ENCODE peak calls at places on chromosomes 6 and 20, in four cellular contexts. T is heart left ventricle, D is spleen, Y is A673. Z is an unnamed sample.

GRCh38 chr6:34595332-34596090 is 39.4 kb upstream of the SPDEF start:
- DNase-seq in T (no peak), D (no peak), Y (no peak), Z (no peak)

GRCh38 chr20:12790856-12791255 is 217.9 kb upstream of the SPTLC3 start:
- DNase-seq in T (no peak), D (no peak), Y (no peak), Z (no peak)

GRCh38 chr20:37749620-37750403 is 56.0 kb downstream of the CTNNBL1 start:
- DNase-seq in Y (no peak), D (no peak), T (no peak), Z (no peak)

GRCh38 chr20:13221673-13222318 is 722 bp downstream of the ISM1 start:
- DNase-seq in Y (peak; percentile 77), D (peak; percentile 79), T (peak; percentile 65), Z (peak; percentile 80)

GRCh38 chr20:52974155-52974554 is 2.0 kb downstream of the TSHZ2 start:
- DNase-seq in T (no peak), Y (no peak), D (no peak), Z (no peak)

GRCh38 chr6:45619994-45620471 is 242.3 kb upstream of the SUPT3H start:
- DNase-seq in T (no peak), D (no peak), Y (no peak), Z (no peak)

GRCh38 chr20:4040283-4041179 is 25.2 kb upstream of the RNF24 start:
- DNase-seq in T (no peak), Y (no peak), D (no peak), Z (no peak)

GRCh38 chr6:112357801-112358200 is 10.7 kb downstream of the RFPL4B start:
- DNase-seq in T (no peak), Y (peak; percentile 19), D (no peak), Z (no peak)

GRCh38 chr6:133983099-133983939 is 30.3 kb downstream of the TBPL1 start:
- DNase-seq in T (peak; percentile 70), Y (peak; percentile 41), D (no peak), Z (peak; percentile 82)

GRCh38 chr20:57594092-57594911 is 25.9 kb downstream of the ZBP1 start:
- DNase-seq in Y (peak; percentile 37), D (peak; percentile 88), T (no peak), Z (peak; percentile 80)

GRCh38 chr6:37668251-37668650 is 29.4 kb downstream of the MDGA1 start:
- DNase-seq in D (no peak), Y (no peak), T (no peak), Z (no peak)

GRCh38 chr20:2709205-2709981 is 16.8 kb downstream of the EBF4 start:
- DNase-seq in Y (no peak), D (no peak), T (no peak), Z (no peak)

GRCh38 chr20:2708073-2708415 is 15.5 kb downstream of the EBF4 start:
- DNase-seq in Y (no peak), D (no peak), T (no peak), Z (no peak)

GRCh38 chr20:2707353-2708072 is 14.9 kb downstream of the EBF4 start:
- DNase-seq in Y (no peak), T (no peak), D (no peak), Z (no peak)

GRCh38 chr20:2708665-2709064 is 16.1 kb downstream of the EBF4 start:
- DNase-seq in D (no peak), Y (no peak), T (no peak), Z (no peak)

DNA sequence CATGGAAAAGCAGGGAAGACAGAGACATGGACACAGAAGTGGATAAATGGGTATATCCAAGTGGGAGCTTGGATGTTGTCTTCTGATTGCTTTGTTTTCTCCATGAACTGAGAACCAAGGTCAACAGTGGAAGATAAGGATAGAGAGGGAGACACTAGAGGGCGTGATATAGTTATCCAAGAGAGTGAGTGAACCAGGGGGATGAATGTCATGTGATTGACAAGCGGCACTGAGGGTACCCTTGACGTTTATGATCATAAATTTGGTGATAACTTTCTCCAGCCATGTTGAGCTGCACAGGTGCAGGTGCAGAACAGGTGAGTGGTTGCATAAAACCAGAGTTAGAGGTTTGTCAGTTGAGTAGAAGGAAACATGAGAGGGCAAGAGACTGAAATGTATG is 20.7 kb downstream of the EBF4 start:
- DNase-seq in T (no peak), D (no peak), Y (peak; percentile 38), Z (no peak)
- TF ChIP-seq CTCF in T (no peak), D (peak; percentile 23), Y (peak; percentile 59), Z (peak; percentile 21)

GRCh38 chr20:47350181-47350550 is 6.3 kb downstream of the ZMYND8 start:
- DNase-seq in T (no peak), Y (no peak), D (no peak), Z (no peak)
- H3K4me1 ChIP-seq in T (peaks cover 42% of the 10 kb centered on the region), Y (peaks cover 61% of the 10 kb centered on the region), D (peaks cover 76% of the 10 kb centered on the region), Z (peaks cover 79% of the 10 kb centered on the region)

DNA sequence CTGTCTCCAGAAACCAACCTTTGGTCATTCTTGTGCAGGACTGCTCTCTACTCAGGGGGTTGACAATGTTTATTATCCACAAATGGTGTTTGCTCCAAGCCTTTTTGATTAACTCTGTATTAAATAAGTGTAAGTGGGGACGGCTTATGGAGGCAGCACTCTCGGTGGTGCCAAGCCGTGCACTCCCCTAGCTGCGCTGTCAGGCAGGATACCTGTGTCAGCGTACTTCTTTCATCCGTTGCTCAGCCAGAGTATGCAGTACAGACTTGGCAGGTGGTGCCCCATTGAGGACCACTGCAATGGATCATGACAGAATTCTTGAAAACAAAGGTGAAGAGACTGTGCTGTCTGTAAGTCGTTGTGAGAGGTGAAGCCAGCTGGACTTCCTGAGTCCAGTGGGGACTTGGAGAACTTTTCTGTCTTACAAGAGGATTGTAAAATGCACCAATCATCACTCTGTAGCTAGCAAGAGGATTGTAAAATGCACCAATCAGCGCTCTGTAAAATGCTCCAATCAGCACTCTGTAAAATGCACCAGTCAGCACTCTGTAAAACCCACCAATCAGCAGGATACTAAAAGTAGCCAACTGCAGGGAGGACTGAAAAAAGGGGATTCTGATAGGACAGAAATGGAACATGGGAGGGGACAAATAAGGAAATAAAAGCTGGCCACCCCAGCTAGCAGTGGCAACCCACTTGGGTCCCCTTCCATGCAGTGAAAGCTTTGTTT is 480.0 kb downstream of the MEI4 start:
- DNase-seq in T (no peak), Y (no peak), D (no peak), Z (no peak)
- H3K9me3 ChIP-seq in T (peaks cover 10% of the 10 kb centered on the region), Y (peaks cover 13% of the 10 kb centered on the region), D (no peaks in the 10 kb centered on the region), Z (no peaks in the 10 kb centered on the region)

DNA sequence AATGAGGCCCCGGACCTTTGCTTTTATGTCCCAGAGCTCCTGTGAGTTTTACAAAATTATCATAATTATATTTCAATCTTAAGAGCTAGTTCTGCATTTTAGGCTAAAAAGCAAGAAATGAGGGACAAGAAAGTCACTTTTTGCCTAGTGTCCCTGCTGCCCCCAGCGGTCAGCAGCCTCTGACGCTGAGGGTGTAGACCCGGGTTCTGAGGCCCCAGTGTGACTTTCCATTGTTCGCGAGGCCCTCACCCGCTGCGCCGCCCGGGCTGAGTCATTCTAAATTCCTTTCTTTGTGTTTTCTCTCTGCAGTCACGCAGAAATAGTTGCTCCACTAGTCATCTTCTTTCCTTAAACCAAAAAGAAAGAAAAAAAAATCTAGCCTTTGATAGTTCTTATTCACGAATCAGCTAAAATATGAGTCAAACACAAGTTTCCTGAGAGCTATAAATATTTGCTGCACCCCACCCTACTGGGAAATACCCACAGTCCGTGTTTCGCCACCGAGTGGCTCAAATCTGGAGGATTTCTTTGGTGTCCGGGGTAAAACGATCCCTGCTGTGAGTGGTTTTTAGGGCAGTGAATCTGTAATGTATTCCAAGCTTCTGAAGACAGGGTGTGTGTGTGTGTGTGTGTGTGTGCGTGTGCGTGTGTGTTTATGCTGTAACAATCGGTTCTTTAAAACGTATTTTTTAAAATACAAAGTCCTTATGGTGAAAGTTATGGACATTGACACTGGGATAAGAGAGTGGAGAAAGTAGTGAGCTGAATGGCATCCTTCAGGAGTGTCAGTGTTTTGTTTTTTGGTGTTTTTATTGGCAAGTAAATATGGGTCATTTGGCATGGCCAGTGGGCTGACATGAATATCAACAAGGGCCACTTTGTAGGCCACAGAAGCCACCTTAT is 59.7 kb upstream of the EEF1A1 start:
- DNase-seq in D (peak; percentile 87), T (peak; percentile 83), Y (peak; percentile 93), Z (peak; percentile 88)
- TF ChIP-seq CTCF in D (peak; percentile 32), T (peak; percentile 12), Y (peak; percentile 50), Z (peak; percentile 56)

Z was measured in upper lobe of right lung.